ENCODE peak calls at places on chromosomes 3 and 15, in six cellular contexts. S, J, Y, C, A and Z are unnamed samples.

GRCh38 chr3:43732747-43733425 is 42.1 kb downstream of the ABHD5 start:
- DNase-seq in S (no peak), J (no peak), Y (no peak), C (no peak), A (no peak), Z (no peak)

GRCh38 chr3:14699643-14700042 is 24.7 kb downstream of the C3orf20 start:
- DNase-seq in S (no peak), J (no peak), Y (no peak), C (no peak), A (no peak), Z (no peak)

GRCh38 chr3:98449606-98450193 is 13.3 kb upstream of the OR5K1 start:
- DNase-seq in S (no peak), J (no peak), Y (no peak), C (no peak), A (no peak), Z (no peak)

GRCh38 chr15:83164409-83165404 is 42.9 kb downstream of the HDGFL3 start:
- DNase-seq in S (no peak), J (no peak), Y (no peak), C (no peak), A (no peak), Z (no peak)

GRCh38 chr15:101128191-101128590 is 123.7 kb downstream of the CHSY1 start:
- DNase-seq in S (peak; percentile 52), J (no peak), Y (peak; percentile 75), C (no peak), A (no peak), Z (no peak)

GRCh38 chr3:129536806-129537205 is 6.2 kb upstream of the H1-8 start:
- DNase-seq in S (no peak), J (no peak), Y (no peak), C (no peak), A (no peak), Z (no peak)

GRCh38 chr3:154151969-154152368 is 30.8 kb downstream of the ARHGEF26 start:
- DNase-seq in S (no peak), J (no peak), Y (no peak), C (no peak), A (no peak), Z (no peak)

GRCh38 chr3:194031867-194032635 is 103.9 kb upstream of the HES1 start:
- DNase-seq in S (no peak), J (no peak), Y (no peak), C (no peak), A (no peak), Z (no peak)

GRCh38 chr15:100932676-100933348 is 13.7 kb downstream of the LRRK1 start:
- DNase-seq in S (no peak), J (no peak), Y (no peak), C (no peak), A (no peak), Z (no peak)

GRCh38 chr15:46177219-46177618 is 542.4 kb downstream of the SQOR start:
- DNase-seq in S (no peak), J (no peak), Y (no peak), C (no peak), A (no peak), Z (no peak)

GRCh38 chr15:64249842-64250575 is 87.2 kb upstream of the PPIB start:
- DNase-seq in S (no peak), J (no peak), Y (no peak), C (no peak), A (no peak), Z (no peak)

GRCh38 chr3:30343861-30344260 is 262.5 kb upstream of the TGFBR2 start:
- DNase-seq in S (no peak), J (no peak), Y (no peak), C (no peak), A (no peak), Z (no peak)

GRCh38 chr15:46853600-46853999 is 863.7 kb upstream of the SEMA6D start:
- DNase-seq in S (no peak), J (no peak), Y (no peak), C (no peak), A (no peak), Z (no peak)

GRCh38 chr3:33438284-33438668 is 1.9 kb downstream of the UBP1 start:
- DNase-seq in S (no peak), J (peak; percentile 16), Y (no peak), C (no peak), A (no peak), Z (no peak)

GRCh38 chr3:186165331-186165730 is 56.4 kb upstream of the ETV5 start:
- DNase-seq in S (no peak), J (no peak), Y (no peak), C (no peak), A (no peak), Z (no peak)

GRCh38 chr3:24396338-24396737 is 98.3 kb downstream of the THRB start:
- DNase-seq in S (no peak), J (no peak), Y (no peak), C (no peak), A (no peak), Z (no peak)

GRCh38 chr3:40827942-40828688 is 303.4 kb downstream of the ZNF621 start:
- DNase-seq in S (no peak), J (peak; percentile 46), Y (no peak), C (peak; percentile 63), A (no peak), Z (no peak)

GRCh38 chr3:38985981-38986380 is 65.8 kb downstream of the SCN11A start:
- DNase-seq in S (no peak), J (peak; percentile 6), Y (no peak), C (no peak), A (no peak), Z (no peak)

GRCh38 chr3:196778755-196779154 is 39.1 kb downstream of the PAK2 start:
- DNase-seq in S (no peak), J (no peak), Y (no peak), C (no peak), A (no peak), Z (no peak)

GRCh38 chr3:127679534-127680145 is 6.9 kb downstream of the ABTB1 start:
- DNase-seq in S (peak; percentile 68), J (no peak), Y (peak; percentile 61), C (peak; percentile 62), A (no peak), Z (no peak)

GRCh38 chr15:87940763-87941162 is 315.8 kb downstream of the NTRK3 start:
- DNase-seq in S (no peak), J (no peak), Y (no peak), C (no peak), A (no peak), Z (no peak)

GRCh38 chr3:4416961-4417360 is 50.1 kb downstream of the SUMF1 start:
- DNase-seq in S (no peak), J (no peak), Y (peak; percentile 92), C (no peak), A (no peak), Z (no peak)

GRCh38 chr3:17091895-17092294 is 207.1 kb downstream of the PLCL2 start:
- DNase-seq in S (no peak), J (no peak), Y (no peak), C (no peak), A (no peak), Z (no peak)

GRCh38 chr3:64290864-64291263 is 65.6 kb upstream of the PRICKLE2 start:
- DNase-seq in S (no peak), J (no peak), Y (no peak), C (no peak), A (no peak), Z (no peak)

GRCh38 chr3:144437989-144438388 is 466.4 kb downstream of the DIPK2A start:
- DNase-seq in S (no peak), J (no peak), Y (no peak), C (no peak), A (no peak), Z (no peak)

GRCh38 chr3:71166839-71167238 is 416.7 kb downstream of the FOXP1 start:
- DNase-seq in S (no peak), J (no peak), Y (no peak), C (no peak), A (no peak), Z (no peak)

GRCh38 chr3:13466781-13467180 is 13.3 kb upstream of the HDAC11 start:
- DNase-seq in S (no peak), J (no peak), Y (no peak), C (no peak), A (no peak), Z (no peak)

GRCh38 chr3:197000211-197000610 is 29.4 kb downstream of the MELTF start:
- DNase-seq in S (peak; percentile 18), J (no peak), Y (peak; percentile 37), C (peak; percentile 31), A (no peak), Z (no peak)

GRCh38 chr3:184604039-184604955 is 42.7 kb downstream of the EPHB3 start:
- DNase-seq in S (no peak), J (no peak), Y (no peak), C (peak; percentile 70), A (no peak), Z (no peak)

GRCh38 chr15:59691194-59691805 is 2.2 kb upstream of the BNIP2 start:
- DNase-seq in S (no peak), J (peak; percentile 67), Y (no peak), C (no peak), A (peak; percentile 18), Z (no peak)

GRCh38 chr15:88326924-88327323 is 70.4 kb upstream of the NTRK3 start:
- DNase-seq in S (no peak), J (no peak), Y (no peak), C (no peak), A (no peak), Z (no peak)

GRCh38 chr3:27576171-27576570 is 92.0 kb upstream of the SLC4A7 start:
- DNase-seq in S (no peak), J (no peak), Y (no peak), C (no peak), A (no peak), Z (no peak)

GRCh38 chr15:31434418-31435255 is 108.0 kb downstream of the KLF13 start:
- DNase-seq in S (peak; percentile 83), J (peak; percentile 61), Y (peak; percentile 77), C (peak; percentile 82), A (peak; percentile 83), Z (no peak)

DNA sequence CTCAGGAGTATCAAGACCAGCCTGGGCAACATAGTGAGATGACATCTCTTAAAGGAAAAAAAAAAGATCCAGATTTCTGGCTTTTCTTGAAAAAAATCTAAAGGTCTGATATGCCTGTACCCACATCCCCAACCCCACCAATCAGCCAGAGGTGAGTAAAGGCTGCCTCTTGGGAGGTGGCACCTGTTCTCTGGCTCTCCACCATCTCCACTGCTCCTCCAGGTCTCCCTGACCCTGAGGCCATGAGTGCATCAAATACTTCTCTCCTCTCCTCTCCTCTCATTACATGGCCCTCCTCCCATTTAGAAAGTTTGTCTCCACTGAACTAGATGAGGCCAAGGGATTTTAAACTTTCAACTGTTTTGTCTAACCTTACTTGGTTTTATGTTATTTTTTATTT is 5.2 kb downstream of the SIAH2 start:
- DNase-seq in S (no peak), J (no peak), Y (no peak), C (no peak), A (no peak), Z (no peak)
- H3K27ac ChIP-seq in S (no peak overlapping the region), J (no peak overlapping the region), Y (no peak overlapping the region), C (no peak overlapping the region), A (no peak overlapping the region), Z (no peak overlapping the region)

GRCh38 chr3:171835613-171836012 is 7.5 kb upstream of the TMEM212 start:
- DNase-seq in S (no peak), J (no peak), Y (no peak), C (no peak), A (no peak), Z (no peak)
- H3K27ac ChIP-seq in S (no peak overlapping the region), J (peak overlapping the region; percentile 80), Y (no peak overlapping the region), C (peak overlapping the region; percentile 46), A (no peak overlapping the region), Z (no peak overlapping the region)

GRCh38 chr3:67737158-67737557 is 82.7 kb upstream of the SUCLG2 start:
- DNase-seq in S (no peak), J (no peak), Y (no peak), C (no peak), A (no peak), Z (no peak)
- H3K27ac ChIP-seq in S (no peak overlapping the region), J (no peak overlapping the region), Y (no peak overlapping the region), C (no peak overlapping the region), A (peak overlapping the region; percentile 52), Z (no peak overlapping the region)

GRCh38 chr3:99857278-99857677 is 39.6 kb downstream of the CMSS1 start:
- DNase-seq in S (no peak), J (no peak), Y (no peak), C (no peak), A (no peak), Z (no peak)
- H3K27ac ChIP-seq in S (peak overlapping the region; percentile 18), J (no peak overlapping the region), Y (no peak overlapping the region), C (no peak overlapping the region), A (no peak overlapping the region), Z (no peak overlapping the region)